ENCODE peak calls at places on chromosomes 1 and 21, in ten cellular contexts. B, G, J, C, I, M, W, Y, H and O are unnamed samples.

GRCh38 chr1:19009882-19010321 is 53.4 kb upstream of the IFFO2 start:
- DNase-seq in B (no peak), G (no peak), J (peak), C (peak), I (peak), M (no peak), W (no peak), Y (no peak), H (peak), O (no peak)

GRCh38 chr1:150763631-150764223 is 1.9 kb downstream of the CTSS start:
- DNase-seq in B (no peak), G (no peak), J (no peak), C (no peak), I (no peak), M (no peak), W (no peak), Y (no peak), H (peak), O (no peak)

GRCh38 chr1:239951518-239952130 is 140.1 kb upstream of the FMN2 start:
- DNase-seq in B (peak), G (no peak), J (peak), C (peak), I (peak), M (peak), W (peak), Y (no peak), H (peak), O (peak)

GRCh38 chr1:246169019-246169418 is 338.1 kb downstream of the SMYD3 start:
- DNase-seq in B (no peak), G (no peak), J (no peak), C (no peak), I (no peak), M (no peak), W (no peak), Y (no peak), H (no peak), O (no peak)

GRCh38 chr1:212161231-212161781 is 123.9 kb upstream of the PPP2R5A start:
- DNase-seq in B (no peak), G (no peak), J (peak), C (peak), I (peak), M (no peak), W (no peak), Y (no peak), H (peak), O (no peak)

GRCh38 chr1:156052862-156053769 is 482 bp downstream of the UBQLN4 start:
- DNase-seq in B (peak), G (peak), J (peak), C (peak), I (peak), M (peak), W (peak), Y (peak), H (peak), O (peak)

GRCh38 chr1:10781137-10781536 is 15.3 kb downstream of the CASZ1 start:
- DNase-seq in B (no peak), G (no peak), J (no peak), C (no peak), I (no peak), M (no peak), W (peak), Y (no peak), H (no peak), O (peak)

GRCh38 chr1:12637693-12638092 is 6.2 kb upstream of the AADACL4 start:
- DNase-seq in B (no peak), G (no peak), J (no peak), C (no peak), I (no peak), M (no peak), W (no peak), Y (no peak), H (no peak), O (no peak)

GRCh38 chr21:45537111-45537745 is 5.0 kb downstream of the SLC19A1 start:
- DNase-seq in B (no peak), G (peak), J (no peak), C (no peak), I (no peak), M (no peak), W (peak), Y (peak), H (no peak), O (peak)

GRCh38 chr1:161031874-161032273 is 6.9 kb downstream of the TSTD1 start:
- DNase-seq in B (no peak), G (no peak), J (no peak), C (no peak), I (no peak), M (no peak), W (no peak), Y (no peak), H (no peak), O (no peak)

GRCh38 chr1:84298336-84298687 is 3.2 kb upstream of the SAMD13 start:
- DNase-seq in B (peak), G (peak), J (peak), C (peak), I (peak), M (peak), W (peak), Y (peak), H (peak), O (peak)

GRCh38 chr1:166691476-166691875 is 147.8 kb upstream of the POGK start:
- DNase-seq in B (no peak), G (no peak), J (no peak), C (no peak), I (no peak), M (no peak), W (no peak), Y (no peak), H (no peak), O (no peak)

GRCh38 chr1:44545961-44546360 is 128.3 kb downstream of the TMEM53 start:
- DNase-seq in B (no peak), G (no peak), J (no peak), C (no peak), I (no peak), M (no peak), W (no peak), Y (no peak), H (no peak), O (no peak)

GRCh38 chr1:115679141-115679611 is 37.4 kb downstream of the VANGL1 start:
- DNase-seq in B (no peak), G (no peak), J (peak), C (peak), I (no peak), M (no peak), W (peak), Y (no peak), H (peak), O (no peak)

GRCh38 chr1:84504580-84505021 is 1.6 kb upstream of the SPATA1 start:
- DNase-seq in B (no peak), G (no peak), J (peak), C (peak), I (no peak), M (no peak), W (no peak), Y (no peak), H (peak), O (no peak)

GRCh38 chr1:34879230-34879629 is 19.7 kb upstream of the SMIM12 start:
- DNase-seq in B (no peak), G (no peak), J (no peak), C (no peak), I (no peak), M (no peak), W (no peak), Y (no peak), H (no peak), O (no peak)

GRCh38 chr1:157170677-157171515 is 32.7 kb upstream of the ETV3 start:
- DNase-seq in B (no peak), G (no peak), J (no peak), C (peak), I (no peak), M (peak), W (peak), Y (no peak), H (no peak), O (peak)

GRCh38 chr1:2834741-2835564 is 33.5 kb upstream of the TTC34 start:
- DNase-seq in B (no peak), G (no peak), J (no peak), C (no peak), I (no peak), M (no peak), W (no peak), Y (no peak), H (no peak), O (no peak)

GRCh38 chr21:32386195-32386870 is 6.5 kb downstream of the URB1 start:
- DNase-seq in B (no peak), G (no peak), J (no peak), C (no peak), I (no peak), M (no peak), W (no peak), Y (no peak), H (no peak), O (peak)